ENCODE peak calls at places on chromosomes 2 and 18, in nine cellular contexts. One of them, this sample, is unnamed.

GRCh38 chr2:196823750-196824149 is 14.6 kb upstream of the C2orf66 start:
- DNase-seq in transverse colon: no peak
- DNase-seq in body of pancreas: no peak
- DNase-seq in left ventricle myocardium inferior: no peak
- DNase-seq in fibroblast of lung: peak
- DNase-seq in ovary: no peak
- DNase-seq in A549: peak
- DNase-seq in stomach: no peak
- DNase-seq in tibial artery: no peak
- DNase-seq in this sample: no peak

GRCh38 chr18:46152436-46152807 is 48.2 kb downstream of the HAUS1 start:
- DNase-seq in transverse colon: no peak
- DNase-seq in body of pancreas: no peak
- DNase-seq in left ventricle myocardium inferior: peak
- DNase-seq in fibroblast of lung: peak
- DNase-seq in ovary: no peak
- DNase-seq in A549: no peak
- DNase-seq in stomach: no peak
- DNase-seq in tibial artery: no peak
- DNase-seq in this sample: no peak

GRCh38 chr2:19021100-19021476 is 337.3 kb downstream of the OSR1 start:
- DNase-seq in transverse colon: no peak
- DNase-seq in body of pancreas: no peak
- DNase-seq in left ventricle myocardium inferior: no peak
- DNase-seq in fibroblast of lung: peak
- DNase-seq in ovary: no peak
- DNase-seq in A549: peak
- DNase-seq in stomach: no peak
- DNase-seq in tibial artery: no peak
- DNase-seq in this sample: no peak

GRCh38 chr2:113707106-113707505 is 49.3 kb downstream of the SLC35F5 start:
- DNase-seq in transverse colon: no peak
- DNase-seq in body of pancreas: no peak
- DNase-seq in left ventricle myocardium inferior: no peak
- DNase-seq in fibroblast of lung: no peak
- DNase-seq in ovary: no peak
- DNase-seq in A549: no peak
- DNase-seq in stomach: no peak
- DNase-seq in tibial artery: no peak
- DNase-seq in this sample: no peak

GRCh38 chr2:26874514-26874913 is 26.6 kb downstream of the DPYSL5 start:
- DNase-seq in transverse colon: no peak
- DNase-seq in body of pancreas: no peak
- DNase-seq in left ventricle myocardium inferior: no peak
- DNase-seq in fibroblast of lung: no peak
- DNase-seq in ovary: no peak
- DNase-seq in A549: no peak
- DNase-seq in stomach: no peak
- DNase-seq in tibial artery: no peak
- DNase-seq in this sample: no peak

GRCh38 chr2:7953184-7953583 is 728.7 kb upstream of the ID2 start:
- DNase-seq in transverse colon: no peak
- DNase-seq in body of pancreas: no peak
- DNase-seq in left ventricle myocardium inferior: no peak
- DNase-seq in fibroblast of lung: no peak
- DNase-seq in ovary: no peak
- DNase-seq in A549: no peak
- DNase-seq in stomach: no peak
- DNase-seq in tibial artery: no peak
- DNase-seq in this sample: no peak

GRCh38 chr2:204049635-204050034 is 113.1 kb downstream of the ICOS start:
- DNase-seq in transverse colon: no peak
- DNase-seq in body of pancreas: no peak
- DNase-seq in left ventricle myocardium inferior: no peak
- DNase-seq in fibroblast of lung: no peak
- DNase-seq in ovary: no peak
- DNase-seq in A549: no peak
- DNase-seq in stomach: no peak
- DNase-seq in tibial artery: no peak
- DNase-seq in this sample: no peak

GRCh38 chr2:165573534-165574461 is 104.3 kb downstream of the CSRNP3 start:
- DNase-seq in transverse colon: peak
- DNase-seq in body of pancreas: peak
- DNase-seq in left ventricle myocardium inferior: peak
- DNase-seq in fibroblast of lung: peak
- DNase-seq in ovary: peak
- DNase-seq in A549: no peak
- DNase-seq in stomach: peak
- DNase-seq in tibial artery: peak
- DNase-seq in this sample: peak

GRCh38 chr2:233051241-233052149 is 8.6 kb upstream of the INPP5D start:
- DNase-seq in transverse colon: no peak
- DNase-seq in body of pancreas: peak
- DNase-seq in left ventricle myocardium inferior: peak
- DNase-seq in fibroblast of lung: peak
- DNase-seq in ovary: no peak
- DNase-seq in A549: no peak
- DNase-seq in stomach: no peak
- DNase-seq in tibial artery: peak
- DNase-seq in this sample: peak

GRCh38 chr18:7452331-7452730 is 114.8 kb upstream of the PTPRM start:
- DNase-seq in transverse colon: no peak
- DNase-seq in body of pancreas: peak
- DNase-seq in left ventricle myocardium inferior: no peak
- DNase-seq in fibroblast of lung: no peak
- DNase-seq in ovary: no peak
- DNase-seq in A549: peak
- DNase-seq in stomach: no peak
- DNase-seq in tibial artery: peak
- DNase-seq in this sample: no peak

GRCh38 chr2:134682726-134683125 is 36.1 kb downstream of the TMEM163 start:
- DNase-seq in transverse colon: no peak
- DNase-seq in body of pancreas: no peak
- DNase-seq in left ventricle myocardium inferior: no peak
- DNase-seq in fibroblast of lung: peak
- DNase-seq in ovary: no peak
- DNase-seq in A549: no peak
- DNase-seq in stomach: no peak
- DNase-seq in tibial artery: no peak
- DNase-seq in this sample: no peak

GRCh38 chr2:205524656-205525055 is 157.6 kb upstream of the NRP2 start:
- DNase-seq in transverse colon: peak
- DNase-seq in body of pancreas: no peak
- DNase-seq in left ventricle myocardium inferior: no peak
- DNase-seq in fibroblast of lung: no peak
- DNase-seq in ovary: no peak
- DNase-seq in A549: no peak
- DNase-seq in stomach: peak
- DNase-seq in tibial artery: no peak
- DNase-seq in this sample: no peak

GRCh38 chr18:24173997-24174396 is 35.1 kb downstream of the CABYR start:
- DNase-seq in transverse colon: no peak
- DNase-seq in body of pancreas: no peak
- DNase-seq in left ventricle myocardium inferior: no peak
- DNase-seq in fibroblast of lung: no peak
- DNase-seq in ovary: no peak
- DNase-seq in A549: no peak
- DNase-seq in stomach: no peak
- DNase-seq in tibial artery: no peak
- DNase-seq in this sample: no peak

GRCh38 chr2:74583504-74583903 is 29.0 kb downstream of the DOK1 start:
- DNase-seq in transverse colon: no peak
- DNase-seq in body of pancreas: no peak
- DNase-seq in left ventricle myocardium inferior: no peak
- DNase-seq in fibroblast of lung: peak
- DNase-seq in ovary: no peak
- DNase-seq in A549: peak
- DNase-seq in stomach: no peak
- DNase-seq in tibial artery: no peak
- DNase-seq in this sample: no peak

GRCh38 chr2:240235149-240235803 is 94.8 kb upstream of the OTOS start:
- DNase-seq in transverse colon: no peak
- DNase-seq in body of pancreas: no peak
- DNase-seq in left ventricle myocardium inferior: peak
- DNase-seq in fibroblast of lung: no peak
- DNase-seq in ovary: peak
- DNase-seq in A549: no peak
- DNase-seq in stomach: no peak
- DNase-seq in tibial artery: peak
- DNase-seq in this sample: peak

GRCh38 chr18:78107363-78107762 is 857.7 kb downstream of the GALR1 start:
- DNase-seq in transverse colon: no peak
- DNase-seq in body of pancreas: no peak
- DNase-seq in left ventricle myocardium inferior: no peak
- DNase-seq in fibroblast of lung: no peak
- DNase-seq in ovary: no peak
- DNase-seq in A549: no peak
- DNase-seq in stomach: no peak
- DNase-seq in tibial artery: no peak
- DNase-seq in this sample: no peak

GRCh38 chr18:39647627-39648502 is 2082.3 kb upstream of the CELF4 start:
- DNase-seq in transverse colon: no peak
- DNase-seq in body of pancreas: no peak
- DNase-seq in left ventricle myocardium inferior: no peak
- DNase-seq in fibroblast of lung: peak
- DNase-seq in ovary: no peak
- DNase-seq in A549: no peak
- DNase-seq in stomach: no peak
- DNase-seq in tibial artery: no peak
- DNase-seq in this sample: no peak

GRCh38 chr18:48578289-48578688 is 39.5 kb downstream of the CTIF start:
- DNase-seq in transverse colon: no peak
- DNase-seq in body of pancreas: no peak
- DNase-seq in left ventricle myocardium inferior: no peak
- DNase-seq in fibroblast of lung: peak
- DNase-seq in ovary: no peak
- DNase-seq in A549: no peak
- DNase-seq in stomach: no peak
- DNase-seq in tibial artery: no peak
- DNase-seq in this sample: no peak

GRCh38 chr18:66749475-66750035 is 145.7 kb upstream of the CDH19 start:
- DNase-seq in transverse colon: no peak
- DNase-seq in body of pancreas: no peak
- DNase-seq in left ventricle myocardium inferior: no peak
- DNase-seq in fibroblast of lung: peak
- DNase-seq in ovary: no peak
- DNase-seq in A549: no peak
- DNase-seq in stomach: no peak
- DNase-seq in tibial artery: no peak
- DNase-seq in this sample: no peak

GRCh38 chr2:157480182-157480961 is 36.5 kb upstream of the CYTIP start:
- DNase-seq in transverse colon: peak
- DNase-seq in body of pancreas: peak
- DNase-seq in left ventricle myocardium inferior: peak
- DNase-seq in fibroblast of lung: peak
- DNase-seq in ovary: no peak
- DNase-seq in A549: no peak
- DNase-seq in stomach: peak
- DNase-seq in tibial artery: peak
- DNase-seq in this sample: no peak

GRCh38 chr18:62361288-62361687 is 36.2 kb downstream of the TNFRSF11A start:
- DNase-seq in transverse colon: no peak
- DNase-seq in body of pancreas: no peak
- DNase-seq in left ventricle myocardium inferior: no peak
- DNase-seq in fibroblast of lung: no peak
- DNase-seq in ovary: no peak
- DNase-seq in A549: no peak
- DNase-seq in stomach: no peak
- DNase-seq in tibial artery: no peak
- DNase-seq in this sample: no peak

GRCh38 chr18:48408727-48409590 is at the start of gene ZBTB7C:
- DNase-seq in transverse colon: peak
- DNase-seq in body of pancreas: peak
- DNase-seq in left ventricle myocardium inferior: peak
- DNase-seq in fibroblast of lung: peak
- DNase-seq in ovary: peak
- DNase-seq in A549: no peak
- DNase-seq in stomach: peak
- DNase-seq in tibial artery: peak
- DNase-seq in this sample: no peak

GRCh38 chr2:216519154-216519762 is 20.6 kb downstream of the RPL37A start:
- DNase-seq in transverse colon: peak
- DNase-seq in body of pancreas: peak
- DNase-seq in left ventricle myocardium inferior: no peak
- DNase-seq in fibroblast of lung: peak
- DNase-seq in ovary: peak
- DNase-seq in A549: peak
- DNase-seq in stomach: peak
- DNase-seq in tibial artery: peak
- DNase-seq in this sample: peak

GRCh38 chr18:5542393-5543035 is 1.3 kb downstream of the EPB41L3 start:
- DNase-seq in transverse colon: peak
- DNase-seq in body of pancreas: no peak
- DNase-seq in left ventricle myocardium inferior: no peak
- DNase-seq in fibroblast of lung: peak
- DNase-seq in ovary: peak
- DNase-seq in A549: no peak
- DNase-seq in stomach: no peak
- DNase-seq in tibial artery: peak
- DNase-seq in this sample: no peak
- H3K4me3 ChIP-seq in transverse colon: peak
- H3K4me3 ChIP-seq in body of pancreas: peak
- H3K4me3 ChIP-seq in left ventricle myocardium inferior: peak
- H3K4me3 ChIP-seq in fibroblast of lung: peak
- H3K4me3 ChIP-seq in ovary: peak
- H3K4me3 ChIP-seq in A549: peak
- H3K4me3 ChIP-seq in stomach: peak
- H3K4me3 ChIP-seq in tibial artery: peak
- H3K4me3 ChIP-seq in this sample: peak

GRCh38 chr2:72576861-72577260 is 249.0 kb downstream of the EXOC6B start:
- DNase-seq in transverse colon: no peak
- DNase-seq in body of pancreas: no peak
- DNase-seq in left ventricle myocardium inferior: no peak
- DNase-seq in fibroblast of lung: peak
- DNase-seq in ovary: no peak
- DNase-seq in A549: no peak
- DNase-seq in stomach: no peak
- DNase-seq in tibial artery: no peak
- DNase-seq in this sample: no peak
- TF ChIP-seq CTCF in transverse colon: no peak
- TF ChIP-seq CTCF in body of pancreas: no peak
- TF ChIP-seq CTCF in left ventricle myocardium inferior: no peak
- TF ChIP-seq CTCF in fibroblast of lung: no peak
- TF ChIP-seq CTCF in ovary: no peak
- TF ChIP-seq CTCF in A549: no peak
- TF ChIP-seq CTCF in stomach: no peak
- TF ChIP-seq CTCF in tibial artery: no peak
- TF ChIP-seq CTCF in this sample: no peak

GRCh38 chr2:55839182-55839819 is 84.3 kb downstream of the EFEMP1 start:
- DNase-seq in transverse colon: no peak
- DNase-seq in body of pancreas: peak
- DNase-seq in left ventricle myocardium inferior: no peak
- DNase-seq in fibroblast of lung: peak
- DNase-seq in ovary: no peak
- DNase-seq in A549: peak
- DNase-seq in stomach: peak
- DNase-seq in tibial artery: no peak
- DNase-seq in this sample: no peak
- H3K4me3 ChIP-seq in transverse colon: no peak
- H3K4me3 ChIP-seq in body of pancreas: no peak
- H3K4me3 ChIP-seq in left ventricle myocardium inferior: no peak
- H3K4me3 ChIP-seq in fibroblast of lung: no peak
- H3K4me3 ChIP-seq in ovary: no peak
- H3K4me3 ChIP-seq in A549: peak
- H3K4me3 ChIP-seq in stomach: no peak
- H3K4me3 ChIP-seq in tibial artery: no peak
- H3K4me3 ChIP-seq in this sample: no peak

GRCh38 chr2:231670892-231671616 is 37.3 kb upstream of the PTMA start:
- DNase-seq in transverse colon: peak
- DNase-seq in body of pancreas: no peak
- DNase-seq in left ventricle myocardium inferior: no peak
- DNase-seq in fibroblast of lung: no peak
- DNase-seq in ovary: peak
- DNase-seq in A549: no peak
- DNase-seq in stomach: peak
- DNase-seq in tibial artery: no peak
- DNase-seq in this sample: no peak
- TF ChIP-seq CTCF in transverse colon: peak
- TF ChIP-seq CTCF in body of pancreas: peak
- TF ChIP-seq CTCF in left ventricle myocardium inferior: peak
- TF ChIP-seq CTCF in fibroblast of lung: no peak
- TF ChIP-seq CTCF in ovary: no peak
- TF ChIP-seq CTCF in A549: peak
- TF ChIP-seq CTCF in stomach: peak
- TF ChIP-seq CTCF in tibial artery: peak
- TF ChIP-seq CTCF in this sample: no peak

This sample was measured in coronary artery.